ENCODE peak calls at places on chromosomes 6 and 20, in eight cellular contexts. E is hippocampal formation; C is SJCRH30; P is suprapubic skin; Z is aorta; D is activated CD8-positive, alpha-beta T cell treated with anti-CD3 and anti-CD28 coated beads, Interleukin-2, amount 10 ng/mL, durations not matched to agents 7 days and 5 days; U is NCI-H187; K is stimulated activated CD8-positive, alpha-beta memory T cell treated with anti-CD3 and anti-CD28 coated beads, Interleukin-15, amount 100 ng/mL, for 4 hours. X is an unnamed sample.

GRCh38 chr20:45963059-45964011 is 8.7 kb downstream of the ZNF335 start:
- DNase-seq in D (no peak), E (peak), U (no peak), K (no peak), P (peak), C (peak), Z (peak), X (no peak)

GRCh38 chr6:27630727-27631613 is 158.1 kb upstream of the ZNF184 start:
- DNase-seq in C (no peak), D (peak), K (no peak), U (no peak), P (no peak), Z (no peak), E (peak), X (no peak)

GRCh38 chr6:169949501-169950097 is 198.2 kb downstream of the ERMARD start:
- DNase-seq in P (no peak), D (no peak), K (no peak), C (no peak), E (no peak), Z (no peak), U (no peak), X (no peak)

GRCh38 chr20:49586967-49587587 is 19.1 kb upstream of the PTGIS start:
- DNase-seq in U (no peak), Z (no peak), C (no peak), D (no peak), E (no peak), P (no peak), K (no peak), X (peak)

GRCh38 chr6:108365488-108365887 is 70.6 kb downstream of the AFG1L start:
- DNase-seq in K (no peak), P (no peak), D (no peak), E (peak), U (no peak), C (no peak), Z (no peak), X (no peak)

GRCh38 chr20:1299522-1299921 is 29.4 kb downstream of the SDCBP2 start:
- DNase-seq in C (no peak), K (no peak), Z (peak), P (no peak), E (no peak), D (peak), U (no peak), X (no peak)

GRCh38 chr6:144434308-144434990 is 149.3 kb downstream of the UTRN start:
- DNase-seq in K (no peak), U (no peak), E (no peak), Z (no peak), P (no peak), D (no peak), C (no peak), X (peak)

GRCh38 chr6:6736753-6737654 is 148.5 kb downstream of the LY86 start:
- DNase-seq in P (peak), E (no peak), K (no peak), C (no peak), U (no peak), Z (peak), D (no peak), X (peak)

GRCh38 chr20:48314925-48315592 is 512.7 kb downstream of the PREX1 start:
- DNase-seq in Z (no peak), E (no peak), U (no peak), K (no peak), D (no peak), C (no peak), P (no peak), X (no peak)

GRCh38 chr6:39073471-39074355 is 25.1 kb downstream of the GLP1R start:
- DNase-seq in D (no peak), K (no peak), Z (no peak), U (no peak), E (no peak), C (no peak), P (no peak), X (no peak)

GRCh38 chr6:167279766-167280440 is 11.2 kb upstream of the UNC93A start:
- DNase-seq in Z (no peak), P (no peak), U (no peak), E (no peak), K (no peak), D (no peak), C (no peak), X (no peak)

GRCh38 chr6:47256981-47257730 is 52.5 kb downstream of the TNFRSF21 start:
- DNase-seq in Z (no peak), E (no peak), K (no peak), U (no peak), C (no peak), P (no peak), D (no peak), X (no peak)

GRCh38 chr20:48336647-48337046 is 491.2 kb downstream of the PREX1 start:
- DNase-seq in Z (no peak), P (no peak), C (no peak), D (no peak), U (no peak), K (no peak), E (no peak), X (no peak)

GRCh38 chr20:35145141-35145564 is 2.0 kb downstream of the EDEM2 start:
- DNase-seq in D (peak), Z (no peak), P (no peak), K (no peak), E (peak), U (peak), C (peak), X (no peak)

GRCh38 chr6:42532038-42532669 is 31.7 kb upstream of the UBR2 start:
- DNase-seq in C (peak), Z (no peak), U (peak), E (peak), D (peak), K (no peak), P (no peak), X (no peak)

GRCh38 chr6:146895101-146895771 is 296.5 kb downstream of the ADGB start:
- DNase-seq in E (no peak), K (no peak), U (no peak), C (no peak), P (no peak), D (no peak), Z (no peak), X (no peak)

GRCh38 chr6:105594821-105595220 is 191.9 kb upstream of the PREP start:
- DNase-seq in D (no peak), U (no peak), Z (no peak), K (no peak), E (no peak), P (no peak), C (no peak), X (no peak)

GRCh38 chr6:158781692-158782373 is 37.3 kb downstream of the EZR start:
- DNase-seq in U (no peak), K (no peak), D (no peak), E (no peak), Z (no peak), C (no peak), P (no peak), X (no peak)